ENCODE peak calls at places on chromosomes 1 and 21, in five cellular contexts. U is T-cell; I is activated CD8-positive, alpha-beta memory T cell treated with anti-CD3 and anti-CD28 coated beads for 1 hour; O is cortex of kidney; K is activated naive CD8-positive, alpha-beta T cell treated with anti-CD3 and anti-CD28 coated beads, Interleukin-2, amount 50 U/mL, for 24 hours. G is an unnamed sample.

GRCh38 chr1:198124665-198125064 is 32.1 kb upstream of the NEK7 start:
- DNase-seq in I (no peak), O (no peak), K (no peak), U (no peak), G (no peak)

GRCh38 chr1:11898831-11899467 is 27.3 kb downstream of the KIAA2013 start:
- DNase-seq in U (no peak), K (peak; percentile 22), O (no peak), I (no peak), G (no peak)

GRCh38 chr1:3060601-3061551 is 8.1 kb upstream of the PRDM16 start:
- DNase-seq in U (no peak), I (no peak), K (no peak), O (no peak), G (no peak)

GRCh38 chr1:223720987-223721591 is 8.8 kb downstream of the CAPN2 start:
- DNase-seq in K (no peak), I (no peak), U (no peak), O (no peak), G (no peak)

GRCh38 chr21:29449306-29449940 is 150.7 kb downstream of the BACH1 start:
- DNase-seq in I (no peak), K (no peak), O (no peak), U (peak; percentile 57), G (no peak)

GRCh38 chr1:93061895-93062792 is 16.9 kb upstream of the MTF2 start:
- DNase-seq in O (no peak), U (peak; percentile 31), K (peak; percentile 24), I (no peak), G (peak; percentile 22)

GRCh38 chr21:42674351-42674940 is 21.0 kb downstream of the PDE9A start:
- DNase-seq in K (no peak), U (no peak), I (no peak), O (no peak), G (no peak)

GRCh38 chr1:44433209-44433608 is 28.2 kb downstream of the RNF220 start:
- DNase-seq in O (no peak), I (no peak), U (no peak), K (no peak), G (no peak)

GRCh38 chr1:45804671-45804973 is 1.2 kb downstream of the MAST2 start:
- DNase-seq in I (no peak), U (no peak), O (no peak), K (no peak), G (no peak)

GRCh38 chr1:175673236-175674150 is 69.9 kb downstream of the TNR start:
- DNase-seq in O (no peak), K (no peak), I (no peak), U (no peak), G (no peak)

GRCh38 chr1:201360486-201360885 is 17.0 kb downstream of the TNNT2 start:
- DNase-seq in I (no peak), O (no peak), K (no peak), U (no peak), G (no peak)

G was measured in T-helper 2 cell.